ENCODE peak calls at places on chromosomes 2 and 18, in ten cellular contexts. X, P, H, U, K, W, I, C, L and Y are unnamed samples.

GRCh38 chr2:142901778-142902177 is 24.3 kb downstream of the KYNU start:
- DNase-seq in X (no peak), P (no peak), H (no peak), U (no peak), K (no peak), W (no peak), I (no peak), C (no peak), L (no peak), Y (no peak)

GRCh38 chr2:31075936-31076590 is 62.2 kb downstream of the GALNT14 start:
- DNase-seq in X (no peak), P (no peak), H (no peak), U (peak; percentile 5), K (no peak), W (no peak), I (no peak), C (no peak), L (no peak), Y (no peak)

GRCh38 chr2:26244479-26245230 is at the start of the genes HADHA and HADHB:
- DNase-seq in X (peak; percentile 89), P (peak; percentile 96), H (peak; percentile 95), U (peak; percentile 92), K (peak; percentile 85), W (peak; percentile 92), I (peak; percentile 87), C (peak; percentile 46), L (peak; percentile 71), Y (peak; percentile 89)

GRCh38 chr2:163970058-163970806 is 234.4 kb upstream of the FIGN start:
- DNase-seq in X (no peak), P (no peak), H (no peak), U (no peak), K (no peak), W (no peak), I (no peak), C (no peak), L (no peak), Y (no peak)

GRCh38 chr2:107412209-107412904 is 414.3 kb upstream of the RGPD4 start:
- DNase-seq in X (no peak), P (no peak), H (no peak), U (peak; percentile 70), K (no peak), W (no peak), I (peak; percentile 42), C (no peak), L (no peak), Y (no peak)

GRCh38 chr18:8139971-8140406 is 469.2 kb upstream of the RAB12 start:
- DNase-seq in X (no peak), P (no peak), H (no peak), U (peak; percentile 41), K (no peak), W (no peak), I (peak; percentile 52), C (no peak), L (no peak), Y (no peak)

GRCh38 chr2:158570869-158571268 is 114.1 kb downstream of the PKP4 start:
- DNase-seq in X (no peak), P (no peak), H (no peak), U (no peak), K (no peak), W (no peak), I (no peak), C (no peak), L (no peak), Y (no peak)

GRCh38 chr2:225600444-225600843 is 200.9 kb downstream of the NYAP2 start:
- DNase-seq in X (no peak), P (no peak), H (no peak), U (peak; percentile 78), K (no peak), W (no peak), I (no peak), C (no peak), L (no peak), Y (no peak)

GRCh38 chr2:159797468-159798375 is at the start of gene CD302:
- DNase-seq in X (peak; percentile 60), P (peak; percentile 93), H (peak; percentile 68), U (peak; percentile 48), K (peak; percentile 83), W (peak; percentile 76), I (peak; percentile 68), C (peak; percentile 43), L (peak; percentile 20), Y (peak; percentile 83)

GRCh38 chr2:48249093-48249492 is 280.9 kb upstream of the STON1 start:
- DNase-seq in X (no peak), P (no peak), H (no peak), U (peak; percentile 67), K (no peak), W (no peak), I (no peak), C (no peak), L (no peak), Y (no peak)

DNA sequence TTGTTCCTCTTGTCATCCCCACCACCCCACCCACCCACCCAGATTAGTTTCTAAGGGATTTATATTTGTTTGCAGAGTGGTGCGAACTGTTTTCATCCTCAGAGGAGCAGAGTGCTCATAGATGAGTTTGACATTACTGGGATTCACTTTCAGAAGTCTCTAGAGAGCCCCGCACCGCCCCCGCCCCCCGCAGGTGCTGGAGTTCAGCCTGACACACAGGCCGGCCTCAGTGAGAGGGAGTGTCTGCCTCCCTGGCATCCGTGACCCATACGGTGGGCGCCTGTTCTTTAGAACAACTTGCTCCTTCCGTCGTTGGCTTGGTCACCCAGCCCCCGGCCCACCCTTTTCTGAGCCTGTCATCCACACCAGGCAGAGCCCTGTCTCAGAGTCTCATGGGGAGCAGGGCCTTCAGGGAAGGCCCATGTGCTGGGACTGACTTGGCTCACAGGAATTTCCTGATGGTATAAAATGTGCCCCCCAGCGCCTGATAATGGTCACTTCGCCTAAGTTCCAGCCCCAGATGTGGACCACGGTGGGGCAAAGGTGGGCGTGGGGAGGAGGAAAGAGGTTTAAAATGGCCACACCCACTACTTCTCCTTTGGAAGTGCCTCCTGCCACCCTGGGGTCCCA is 44.3 kb downstream of the HPCAL1 start:
- DNase-seq in X (no peak), P (no peak), H (no peak), U (no peak), K (no peak), W (no peak), I (no peak), C (no peak), L (no peak), Y (no peak)
- TF ChIP-seq CTCF in X (no peak), P (no peak), H (no peak), U (no peak), K (no peak), W (no peak), I (no peak), C (no peak), L (no peak), Y (no peak)

DNA sequence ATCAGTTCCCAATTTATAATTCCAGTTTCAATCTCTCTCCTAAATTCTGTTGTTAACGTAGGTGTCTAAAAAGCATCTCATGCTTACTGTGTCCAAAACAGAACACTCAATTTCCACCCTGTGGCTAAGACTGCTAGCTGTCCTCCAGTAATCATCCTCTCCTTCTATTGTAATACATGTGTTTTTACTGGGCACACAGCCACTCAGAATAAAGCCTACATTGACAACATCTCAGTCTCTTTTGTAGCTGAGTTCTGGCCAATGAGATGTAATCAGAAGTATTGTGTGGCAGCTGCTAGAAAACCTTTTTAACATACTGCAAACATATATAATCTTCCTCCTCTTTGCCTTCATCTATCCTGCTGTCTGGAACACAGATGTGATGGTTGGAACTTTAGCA is 29.4 kb upstream of the TSPYL6 start:
- DNase-seq in X (no peak), P (no peak), H (no peak), U (no peak), K (no peak), W (no peak), I (no peak), C (no peak), L (no peak), Y (no peak)
- TF ChIP-seq CTCF in X (no peak), P (no peak), H (no peak), U (no peak), K (no peak), W (no peak), I (no peak), C (no peak), L (no peak), Y (no peak)

GRCh38 chr2:71802556-71802955 is 345.1 kb downstream of the CYP26B1 start:
- DNase-seq in X (no peak), P (no peak), H (no peak), U (no peak), K (no peak), W (no peak), I (no peak), C (no peak), L (no peak), Y (no peak)

GRCh38 chr2:71803398-71803797 is 344.3 kb downstream of the CYP26B1 start:
- DNase-seq in X (no peak), P (no peak), H (no peak), U (no peak), K (no peak), W (no peak), I (no peak), C (no peak), L (no peak), Y (no peak)

GRCh38 chr2:71804251-71804650 is 343.4 kb downstream of the CYP26B1 start:
- DNase-seq in X (no peak), P (no peak), H (peak; percentile 21), U (no peak), K (no peak), W (no peak), I (no peak), C (no peak), L (no peak), Y (no peak)

GRCh38 chr2:71800106-71800809 is 346.9 kb downstream of the DYSF start:
- DNase-seq in X (no peak), P (no peak), H (no peak), U (no peak), K (no peak), W (no peak), I (no peak), C (no peak), L (no peak), Y (no peak)

DNA sequence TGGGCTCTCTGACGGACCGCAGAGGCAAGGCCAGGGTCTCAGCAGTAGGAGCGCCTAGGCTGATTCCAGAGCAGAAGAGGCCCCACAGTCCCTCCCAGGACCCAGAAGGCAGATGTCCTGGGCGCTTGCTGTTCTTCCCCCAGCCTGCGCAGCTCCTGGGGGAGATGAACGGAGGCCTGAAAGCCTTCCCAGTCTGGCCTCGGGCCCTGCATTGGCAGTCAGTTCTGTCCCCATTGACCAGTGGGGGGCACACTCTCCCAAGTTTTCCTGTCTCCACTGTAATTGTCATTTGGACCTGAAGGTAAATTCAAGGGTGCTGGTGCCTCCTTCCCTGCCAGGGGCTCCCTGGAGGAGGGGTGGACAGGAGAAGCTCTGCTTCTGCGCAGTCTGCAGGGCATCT is 345.7 kb downstream of the CYP26B1 start:
- DNase-seq in X (peak; percentile 81), P (no peak), H (peak; percentile 42), U (peak; percentile 77), K (no peak), W (peak; percentile 65), I (peak; percentile 57), C (no peak), L (no peak), Y (no peak)
- TF ChIP-seq CTCF in X (peak; percentile 47), P (peak; percentile 50), H (peak; percentile 81), U (peak; percentile 81), K (peak; percentile 14), W (peak; percentile 29), I (peak; percentile 73), C (no peak), L (no peak), Y (no peak)

DNA sequence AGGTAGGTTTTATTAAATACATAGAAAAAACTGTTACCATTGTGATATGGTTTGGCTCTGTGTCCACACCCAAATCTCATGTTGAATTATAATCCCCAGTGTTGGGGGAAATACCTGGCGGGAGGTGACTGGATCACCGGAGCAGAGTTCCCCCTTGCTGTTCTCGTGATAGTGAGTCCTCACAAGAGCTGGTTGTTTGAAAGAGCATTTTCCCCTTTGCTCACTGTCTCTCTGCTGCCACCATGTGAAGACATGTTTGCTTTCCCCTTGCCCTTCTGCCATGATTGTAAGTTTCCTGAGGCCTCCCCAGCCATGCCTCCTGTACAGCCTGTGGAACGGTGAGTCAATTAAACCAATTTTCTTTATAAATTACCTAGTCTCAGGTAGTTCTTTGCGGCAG is 352.7 kb upstream of the SLC39A10 start:
- DNase-seq in X (peak; percentile 7), P (no peak), H (peak; percentile 35), U (peak; percentile 64), K (no peak), W (no peak), I (no peak), C (no peak), L (no peak), Y (no peak)
- TF ChIP-seq CTCF in X (no peak), P (no peak), H (peak; percentile 56), U (peak; percentile 64), K (no peak), W (no peak), I (no peak), C (no peak), L (no peak), Y (peak; percentile 16)